ENCODE peak calls at places on chromosomes 5 and 9, in seven cellular contexts. X, J, V, L, R, B and O are unnamed samples.
A peak's percentile ranks its signal among the peaks of the same experiment; 100 is the strongest.

GRCh38 chr5:149561848-149562247 is 10.6 kb upstream of the CSNK1A1 start:
- DNase-seq in X (peak; percentile 94), J (peak; percentile 97), V (peak; percentile 98), L (no peak), R (peak; percentile 42), B (peak; percentile 58), O (no peak)

GRCh38 chr5:99032234-99033013 is 103.6 kb upstream of the CHD1 start:
- DNase-seq in X (peak; percentile 69), J (peak; percentile 82), V (peak; percentile 80), L (peak; percentile 44), R (peak; percentile 46), B (peak; percentile 94), O (no peak)

GRCh38 chr5:128084228-128085167 is 932 bp downstream of the SLC12A2 start:
- DNase-seq in X (peak; percentile 51), J (peak; percentile 40), V (peak; percentile 37), L (peak; percentile 18), R (peak; percentile 43), B (peak; percentile 71), O (peak; percentile 64)

GRCh38 chr5:34630596-34630995 is 25.5 kb upstream of the RAI14 start:
- DNase-seq in X (no peak), J (no peak), V (no peak), L (no peak), R (no peak), B (no peak), O (no peak)

GRCh38 chr9:131818089-131818488 is 78.2 kb upstream of the RAPGEF1 start:
- DNase-seq in X (no peak), J (no peak), V (no peak), L (no peak), R (no peak), B (no peak), O (no peak)

GRCh38 chr9:120873512-120873911 is 3.5 kb downstream of the PHF19 start:
- DNase-seq in X (peak; percentile 90), J (no peak), V (no peak), L (no peak), R (peak; percentile 99), B (no peak), O (peak; percentile 77)

GRCh38 chr5:177455661-177456590 is 9.3 kb downstream of the PRR7 start:
- DNase-seq in X (peak; percentile 94), J (peak; percentile 88), V (peak; percentile 82), L (peak; percentile 94), R (peak; percentile 95), B (peak; percentile 94), O (peak; percentile 96)

GRCh38 chr9:94624621-94625020 is 14.7 kb downstream of the FBP1 start:
- DNase-seq in X (no peak), J (no peak), V (no peak), L (no peak), R (no peak), B (no peak), O (no peak)

GRCh38 chr5:56128166-56128565 is 105.0 kb downstream of the ANKRD55 start:
- DNase-seq in X (no peak), J (no peak), V (no peak), L (no peak), R (no peak), B (no peak), O (no peak)

GRCh38 chr5:79510638-79511037 is 3.3 kb downstream of the HOMER1 start:
- DNase-seq in X (no peak), J (no peak), V (no peak), L (no peak), R (no peak), B (no peak), O (no peak)

GRCh38 chr5:79511945-79512493 is 1.9 kb downstream of the HOMER1 start:
- DNase-seq in X (no peak), J (no peak), V (no peak), L (no peak), R (no peak), B (peak; percentile 27), O (no peak)

GRCh38 chr5:79514391-79515105 is 614 bp upstream of the HOMER1 start:
- DNase-seq in X (peak; percentile 98), J (peak; percentile 94), V (peak; percentile 94), L (peak; percentile 90), R (peak; percentile 94), B (peak; percentile 97), O (peak; percentile 87)

GRCh38 chr5:79512692-79513518 is 1.0 kb downstream of the HOMER1 start:
- DNase-seq in X (peak; percentile 66), J (peak; percentile 58), V (peak; percentile 27), L (peak; percentile 27), R (peak; percentile 31), B (peak; percentile 58), O (no peak)

DNA sequence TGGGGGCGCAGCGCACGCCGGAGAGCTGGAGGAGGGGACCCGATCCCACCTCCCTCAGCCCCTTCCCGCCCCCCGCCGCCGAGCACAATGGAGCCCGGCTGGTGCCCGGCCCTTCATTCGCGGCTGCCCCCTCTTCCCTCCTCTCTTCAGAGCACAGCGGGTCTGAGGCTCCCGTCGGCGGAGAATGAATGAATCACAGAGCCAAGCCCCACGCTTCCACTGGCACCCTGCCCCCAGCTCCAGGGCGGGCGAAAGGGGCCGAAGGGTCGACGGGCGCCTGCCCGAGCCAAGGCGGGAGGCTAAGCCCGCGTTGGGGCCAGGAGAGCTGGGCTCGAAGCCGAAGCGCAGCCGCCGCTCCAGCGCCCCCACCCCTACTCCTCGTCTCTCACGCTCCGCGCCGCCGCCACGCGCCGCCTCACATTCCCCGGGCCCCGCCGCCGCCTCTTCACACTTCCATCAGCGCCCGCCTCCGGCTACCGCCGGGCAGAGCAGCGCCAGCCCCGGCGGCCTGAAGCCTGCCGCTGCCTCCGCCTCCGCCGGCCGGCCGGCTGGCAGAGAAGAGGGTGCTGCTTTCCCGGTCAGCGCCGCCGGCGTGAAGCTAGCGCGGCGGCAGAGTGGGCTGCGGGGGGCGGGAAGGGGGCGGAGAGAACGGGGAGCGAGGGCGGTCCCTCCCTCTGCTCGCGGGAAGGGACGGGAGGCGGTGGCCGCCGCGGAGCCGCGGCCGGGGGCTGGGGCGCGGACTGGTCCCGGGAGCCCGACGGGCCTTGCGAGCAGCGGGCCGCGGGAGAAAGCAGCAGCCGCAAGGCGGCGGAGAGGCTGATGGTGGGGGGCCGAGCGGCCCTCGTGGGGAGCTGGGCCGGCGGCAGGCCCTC is at the start of gene HOMER1:
- DNase-seq in X (peak; percentile 86), J (peak; percentile 83), V (peak; percentile 73), L (peak; percentile 85), R (peak; percentile 77), B (peak; percentile 69), O (peak; percentile 84)
- H2BK5ac ChIP-seq in X (peak within 1 kb of the TSS; percentile 24), J (peak within 1 kb of the TSS; percentile 97), V (peak within 1 kb of the TSS; percentile 63), L (peak within 1 kb of the TSS; percentile 96), R (no peak within 1 kb of the TSS), B (peak within 1 kb of the TSS; percentile 95), O (peak within 1 kb of the TSS; percentile 90)

DNA sequence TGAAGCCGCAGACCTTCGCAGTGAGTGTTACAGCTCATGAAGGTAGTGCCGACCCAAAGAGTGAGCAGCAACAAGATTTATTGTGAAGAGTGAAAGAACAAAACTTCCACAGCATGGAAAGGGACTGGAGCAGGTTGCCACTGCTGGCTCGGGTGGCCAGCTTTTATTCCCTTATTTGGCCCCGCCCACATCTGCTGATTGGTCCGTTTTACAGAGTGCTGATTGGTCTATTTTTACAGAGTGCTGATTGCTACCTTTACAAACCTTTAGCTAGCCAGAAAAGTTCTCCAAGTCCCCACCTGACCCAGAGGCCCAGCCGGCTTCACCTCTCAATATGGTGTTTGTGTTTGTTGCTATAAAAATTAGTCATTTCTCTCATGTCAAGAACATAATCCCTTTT is 49.7 kb downstream of the RECK start:
- DNase-seq in X (no peak), J (no peak), V (no peak), L (no peak), R (no peak), B (no peak), O (no peak)
- H2BK5ac ChIP-seq in X (no peak overlapping the region), J (no peak overlapping the region), V (no peak overlapping the region), L (no peak overlapping the region), R (no peak overlapping the region), B (no peak overlapping the region), O (no peak overlapping the region)

DNA sequence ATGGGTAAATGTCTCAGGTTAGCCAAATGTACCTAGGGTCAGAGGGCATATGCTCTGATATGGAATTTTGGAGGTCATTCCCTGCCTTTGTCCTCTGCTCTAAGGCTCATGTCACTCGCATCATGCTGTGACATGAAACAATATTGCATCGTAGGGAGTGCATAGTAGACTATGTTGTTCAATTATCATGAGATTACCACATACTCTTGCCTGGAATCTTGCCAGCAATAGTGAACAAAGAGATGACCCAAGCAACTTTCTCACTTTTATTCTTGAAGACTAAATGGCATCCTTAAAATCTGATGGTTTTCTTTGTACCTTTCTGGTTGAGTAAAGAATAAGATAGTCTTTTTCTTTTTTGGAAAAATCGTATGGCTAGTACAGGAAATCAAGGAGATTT is 27.7 kb downstream of the ZNF462 start:
- DNase-seq in X (no peak), J (no peak), V (no peak), L (no peak), R (no peak), B (peak; percentile 42), O (no peak)
- H2BK5ac ChIP-seq in X (no peak overlapping the region), J (no peak overlapping the region), V (no peak overlapping the region), L (no peak overlapping the region), R (no peak overlapping the region), B (peak overlapping the region; percentile 8), O (peak overlapping the region; percentile 62)

GRCh38 chr5:133721365-133721764 is 109.0 kb upstream of the FSTL4 start:
- DNase-seq in X (no peak), J (no peak), V (no peak), L (no peak), R (no peak), B (no peak), O (no peak)

GRCh38 chr5:133718457-133718856 is 106.1 kb upstream of the FSTL4 start:
- DNase-seq in X (no peak), J (no peak), V (no peak), L (no peak), R (no peak), B (no peak), O (no peak)

GRCh38 chr5:133723126-133723525 is 110.8 kb upstream of the FSTL4 start:
- DNase-seq in X (no peak), J (no peak), V (no peak), L (no peak), R (no peak), B (no peak), O (no peak)

GRCh38 chr5:133727636-133728035 is 115.3 kb upstream of the FSTL4 start:
- DNase-seq in X (no peak), J (no peak), V (no peak), L (no peak), R (no peak), B (no peak), O (no peak)

DNA sequence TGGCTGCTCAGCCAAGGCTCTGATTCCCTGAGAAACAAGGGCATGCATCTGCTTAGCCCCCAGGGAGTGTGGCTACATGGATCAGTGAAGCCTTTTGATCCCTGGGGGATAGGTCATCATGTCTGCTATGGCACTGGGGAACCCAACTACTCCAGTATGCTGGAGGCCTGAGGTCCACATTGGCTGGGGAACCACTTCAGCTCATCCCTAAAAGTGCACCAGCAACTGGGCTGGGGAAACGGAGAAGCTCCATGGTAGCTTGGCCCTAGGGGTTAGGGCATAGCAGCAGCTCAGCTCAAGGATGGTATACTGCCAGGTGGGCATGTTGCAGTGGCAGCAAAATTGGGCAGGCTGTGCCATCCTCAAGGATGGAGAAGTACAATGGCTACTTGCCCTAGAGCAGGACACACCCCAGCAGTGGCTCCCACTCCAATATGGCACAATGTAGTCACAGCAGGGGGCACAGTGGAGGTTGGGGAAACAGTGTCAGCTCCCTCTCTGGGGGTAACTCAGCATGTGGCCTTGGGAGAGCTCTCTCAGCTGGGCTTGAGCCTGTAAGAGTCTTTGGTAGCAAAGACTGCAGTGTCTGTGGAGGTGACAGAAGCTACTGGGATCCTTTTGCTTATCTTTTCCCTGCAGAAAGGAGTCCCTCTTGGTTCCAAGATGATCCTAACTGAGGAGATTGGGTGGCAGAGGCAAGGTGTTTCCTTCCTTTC is 111.5 kb upstream of the FSTL4 start:
- DNase-seq in X (no peak), J (no peak), V (no peak), L (no peak), R (no peak), B (no peak), O (no peak)
- H2BK5ac ChIP-seq in X (no peak overlapping the region), J (no peak overlapping the region), V (no peak overlapping the region), L (no peak overlapping the region), R (no peak overlapping the region), B (no peak overlapping the region), O (no peak overlapping the region)

GRCh38 chr5:132477784-132478497 is 12.6 kb downstream of the IRF1 start:
- DNase-seq in X (no peak), J (no peak), V (no peak), L (no peak), R (no peak), B (peak; percentile 58), O (no peak)
- H2BK5ac ChIP-seq in X (no peak overlapping the region), J (no peak overlapping the region), V (no peak overlapping the region), L (no peak overlapping the region), R (no peak overlapping the region), B (no peak overlapping the region), O (no peak overlapping the region)